ENCODE peak calls at places on chromosome 13, in four cellular contexts. One of them, this sample, is unnamed.

GRCh38 chr13:36086117-36086516 is 45.1 kb downstream of the DCLK1 start:
- DNase-seq in H9: peak
- DNase-seq in type B pancreatic cell: no peak
- DNase-seq in BE2C: peak
- DNase-seq in this sample: no peak

GRCh38 chr13:79935121-79935520 is 405.8 kb downstream of the SPRY2 start:
- DNase-seq in H9: no peak
- DNase-seq in BE2C: no peak
- DNase-seq in type B pancreatic cell: no peak
- DNase-seq in this sample: no peak

GRCh38 chr13:114143806-114144605 is 11.6 kb upstream of the RASA3 start:
- DNase-seq in BE2C: peak
- DNase-seq in H9: peak
- DNase-seq in type B pancreatic cell: no peak
- DNase-seq in this sample: no peak

GRCh38 chr13:113820813-113821651 is 42.8 kb downstream of the GAS6 start:
- DNase-seq in BE2C: peak
- DNase-seq in type B pancreatic cell: no peak
- DNase-seq in H9: no peak
- DNase-seq in this sample: no peak

GRCh38 chr13:114222461-114222968 is 12.2 kb upstream of the CDC16 start:
- DNase-seq in H9: no peak
- DNase-seq in type B pancreatic cell: no peak
- DNase-seq in BE2C: no peak
- DNase-seq in this sample: no peak

GRCh38 chr13:68173111-68173510 is 943.0 kb upstream of the PCDH9 start:
- DNase-seq in H9: no peak
- DNase-seq in BE2C: no peak
- DNase-seq in type B pancreatic cell: no peak
- DNase-seq in this sample: no peak

GRCh38 chr13:100234006-100234405 is 145.1 kb downstream of the PCCA start:
- DNase-seq in type B pancreatic cell: no peak
- DNase-seq in H9: no peak
- DNase-seq in BE2C: no peak
- DNase-seq in this sample: no peak

GRCh38 chr13:48573213-48573612 is 40.3 kb upstream of the RCBTB2 start:
- DNase-seq in BE2C: no peak
- DNase-seq in type B pancreatic cell: no peak
- DNase-seq in H9: no peak
- DNase-seq in this sample: no peak

GRCh38 chr13:75705395-75705794 is 69.3 kb downstream of the LMO7 start:
- DNase-seq in H9: no peak
- DNase-seq in BE2C: no peak
- DNase-seq in type B pancreatic cell: no peak
- DNase-seq in this sample: no peak

GRCh38 chr13:73065665-73066350 is 7.0 kb downstream of the KLF5 start:
- DNase-seq in H9: no peak
- DNase-seq in BE2C: no peak
- DNase-seq in type B pancreatic cell: no peak
- DNase-seq in this sample: no peak

GRCh38 chr13:42970824-42971669 is 21.0 kb downstream of the EPSTI1 start:
- DNase-seq in type B pancreatic cell: no peak
- DNase-seq in BE2C: peak
- DNase-seq in H9: peak
- DNase-seq in this sample: peak

GRCh38 chr13:48236528-48237353 is 3.7 kb downstream of the ITM2B start:
- DNase-seq in type B pancreatic cell: no peak
- DNase-seq in H9: no peak
- DNase-seq in BE2C: no peak
- DNase-seq in this sample: no peak

GRCh38 chr13:64453831-64454230 is 2776.3 kb downstream of the PCDH9 start:
- DNase-seq in BE2C: peak
- DNase-seq in type B pancreatic cell: no peak
- DNase-seq in H9: no peak
- DNase-seq in this sample: no peak

GRCh38 chr13:42486711-42487198 is 87.2 kb upstream of the TNFSF11 start:
- DNase-seq in BE2C: no peak
- DNase-seq in H9: no peak
- DNase-seq in type B pancreatic cell: no peak
- DNase-seq in this sample: no peak

GRCh38 chr13:76833465-76833864 is 52.7 kb downstream of the KCTD12 start:
- DNase-seq in type B pancreatic cell: no peak
- DNase-seq in H9: no peak
- DNase-seq in BE2C: no peak
- DNase-seq in this sample: no peak

GRCh38 chr13:33125821-33126570 is 109.8 kb downstream of the KL start:
- DNase-seq in BE2C: peak
- DNase-seq in type B pancreatic cell: no peak
- DNase-seq in H9: peak
- DNase-seq in this sample: no peak

GRCh38 chr13:42239644-42240043 is 32.3 kb upstream of the AKAP11 start:
- DNase-seq in BE2C: no peak
- DNase-seq in type B pancreatic cell: no peak
- DNase-seq in H9: no peak
- DNase-seq in this sample: no peak

GRCh38 chr13:86710013-86710412 is 910.8 kb upstream of the SLITRK6 start:
- DNase-seq in H9: no peak
- DNase-seq in type B pancreatic cell: no peak
- DNase-seq in BE2C: no peak
- DNase-seq in this sample: no peak

GRCh38 chr13:98592353-98592740 is 15.4 kb upstream of the STK24 start:
- DNase-seq in BE2C: no peak
- DNase-seq in H9: no peak
- DNase-seq in type B pancreatic cell: no peak
- DNase-seq in this sample: no peak

GRCh38 chr13:79799466-79799865 is 318.5 kb downstream of the NDFIP2 start:
- DNase-seq in BE2C: peak
- DNase-seq in H9: no peak
- DNase-seq in type B pancreatic cell: no peak
- DNase-seq in this sample: no peak

GRCh38 chr13:80988752-80989151 is 647.8 kb upstream of the SPRY2 start:
- DNase-seq in BE2C: no peak
- DNase-seq in type B pancreatic cell: no peak
- DNase-seq in H9: no peak
- DNase-seq in this sample: no peak

GRCh38 chr13:72864142-72865035 is 82.5 kb downstream of the PIBF1 start:
- DNase-seq in H9: no peak
- DNase-seq in BE2C: no peak
- DNase-seq in type B pancreatic cell: no peak
- DNase-seq in this sample: peak

GRCh38 chr13:20847298-20847697 is 55.2 kb downstream of the XPO4 start:
- DNase-seq in BE2C: peak
- DNase-seq in H9: no peak
- DNase-seq in type B pancreatic cell: no peak
- DNase-seq in this sample: no peak

GRCh38 chr13:98466634-98467236 is 110.2 kb downstream of the STK24 start:
- DNase-seq in H9: peak
- DNase-seq in type B pancreatic cell: no peak
- DNase-seq in BE2C: peak
- DNase-seq in this sample: no peak

GRCh38 chr13:80084086-80084676 is 256.7 kb downstream of the SPRY2 start:
- DNase-seq in H9: no peak
- DNase-seq in type B pancreatic cell: no peak
- DNase-seq in BE2C: no peak
- DNase-seq in this sample: no peak

GRCh38 chr13:70960841-70961443 is 852.7 kb upstream of the KLHL1 start:
- DNase-seq in BE2C: peak
- DNase-seq in H9: no peak
- DNase-seq in type B pancreatic cell: no peak
- DNase-seq in this sample: no peak

GRCh38 chr13:34853161-34853560 is 88.9 kb upstream of the NBEA start:
- DNase-seq in H9: no peak
- DNase-seq in BE2C: no peak
- DNase-seq in type B pancreatic cell: no peak
- DNase-seq in this sample: no peak

GRCh38 chr13:69291292-69291906 is 816.2 kb upstream of the ATXN8OS start:
- DNase-seq in BE2C: no peak
- DNase-seq in type B pancreatic cell: no peak
- DNase-seq in H9: no peak
- DNase-seq in this sample: no peak

GRCh38 chr13:55893541-55893940 is 1247.2 kb upstream of the PRR20A start:
- DNase-seq in BE2C: no peak
- DNase-seq in type B pancreatic cell: no peak
- DNase-seq in H9: no peak
- DNase-seq in this sample: no peak

DNA sequence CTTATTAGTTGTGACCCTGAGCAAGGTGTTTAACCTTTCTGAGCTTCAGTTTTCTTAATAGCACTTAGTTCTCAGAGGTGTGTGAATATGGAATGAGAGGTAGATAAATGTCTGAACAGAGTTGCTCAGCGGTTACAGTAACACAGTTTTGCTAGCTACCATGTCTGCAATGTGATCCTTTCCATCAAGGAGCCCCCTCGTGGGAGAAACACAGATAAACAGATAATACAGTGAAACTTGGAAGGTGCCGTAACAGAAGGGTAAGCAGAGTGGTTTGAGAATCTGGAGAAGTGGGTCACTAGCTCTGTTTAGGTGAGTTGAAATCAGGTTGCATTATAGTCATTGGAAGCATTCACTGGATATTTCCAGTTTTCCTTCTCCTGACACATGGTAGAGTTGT is 38.9 kb downstream of the IRS2 start:
- DNase-seq in BE2C: no peak
- DNase-seq in H9: no peak
- DNase-seq in type B pancreatic cell: no peak
- DNase-seq in this sample: no peak
- TF ChIP-seq CTCF in BE2C: no peak
- TF ChIP-seq CTCF in H9: peak
- TF ChIP-seq CTCF in type B pancreatic cell: peak
- TF ChIP-seq CTCF in this sample: no peak

DNA sequence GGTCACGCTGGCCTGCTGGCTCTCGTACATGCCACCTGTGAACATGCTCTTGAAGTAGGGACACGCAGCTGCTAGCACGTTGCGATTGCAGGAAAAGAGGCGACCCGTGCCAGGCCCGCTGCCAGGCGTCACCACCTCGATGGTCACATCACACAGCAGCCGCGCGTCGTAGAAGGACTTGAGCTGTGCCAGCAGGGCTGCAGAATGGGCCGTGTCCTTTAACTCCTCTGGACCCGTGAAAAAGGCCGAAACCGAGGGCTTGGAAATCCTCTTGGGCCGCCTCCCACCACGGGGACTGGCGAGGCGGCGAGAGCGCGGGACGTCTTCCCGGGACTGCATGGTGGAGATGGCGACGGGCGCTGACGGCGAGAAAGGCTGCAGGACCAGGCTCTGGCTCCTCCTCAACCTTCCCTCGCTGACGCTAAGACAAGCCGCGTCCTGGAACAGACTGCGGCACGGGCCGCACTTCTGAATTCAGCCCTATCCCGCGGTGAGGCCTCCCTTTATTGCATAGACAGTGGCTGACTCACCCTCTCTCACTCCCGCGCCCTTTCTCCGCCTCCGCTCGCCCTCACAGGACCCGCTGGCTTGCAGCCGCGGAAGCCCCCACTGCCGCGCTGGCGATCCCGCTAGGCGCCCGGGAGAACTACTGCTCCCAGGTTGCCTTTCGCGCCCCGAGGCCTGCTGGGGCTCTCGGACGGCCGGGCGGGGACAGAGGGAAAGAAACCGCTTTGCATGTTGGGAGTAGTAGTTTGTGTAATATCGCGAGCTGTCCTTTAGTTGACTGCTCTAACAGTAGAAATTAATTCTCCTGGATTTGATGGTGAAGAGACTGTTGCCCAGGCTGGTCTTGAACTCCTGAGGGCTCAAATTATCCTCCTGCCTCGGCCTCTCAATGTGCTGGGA is at the start of gene KBTBD7:
- DNase-seq in BE2C: peak
- DNase-seq in type B pancreatic cell: peak
- DNase-seq in H9: peak
- DNase-seq in this sample: peak
- TF ChIP-seq CTCF in BE2C: no peak
- TF ChIP-seq CTCF in type B pancreatic cell: peak
- TF ChIP-seq CTCF in H9: no peak
- TF ChIP-seq CTCF in this sample: no peak

GRCh38 chr13:108961542-108962125 is 332.2 kb downstream of the MYO16 start:
- DNase-seq in type B pancreatic cell: no peak
- DNase-seq in BE2C: no peak
- DNase-seq in H9: no peak
- DNase-seq in this sample: no peak
- TF ChIP-seq CTCF in type B pancreatic cell: peak
- TF ChIP-seq CTCF in BE2C: peak
- TF ChIP-seq CTCF in H9: peak
- TF ChIP-seq CTCF in this sample: peak

DNA sequence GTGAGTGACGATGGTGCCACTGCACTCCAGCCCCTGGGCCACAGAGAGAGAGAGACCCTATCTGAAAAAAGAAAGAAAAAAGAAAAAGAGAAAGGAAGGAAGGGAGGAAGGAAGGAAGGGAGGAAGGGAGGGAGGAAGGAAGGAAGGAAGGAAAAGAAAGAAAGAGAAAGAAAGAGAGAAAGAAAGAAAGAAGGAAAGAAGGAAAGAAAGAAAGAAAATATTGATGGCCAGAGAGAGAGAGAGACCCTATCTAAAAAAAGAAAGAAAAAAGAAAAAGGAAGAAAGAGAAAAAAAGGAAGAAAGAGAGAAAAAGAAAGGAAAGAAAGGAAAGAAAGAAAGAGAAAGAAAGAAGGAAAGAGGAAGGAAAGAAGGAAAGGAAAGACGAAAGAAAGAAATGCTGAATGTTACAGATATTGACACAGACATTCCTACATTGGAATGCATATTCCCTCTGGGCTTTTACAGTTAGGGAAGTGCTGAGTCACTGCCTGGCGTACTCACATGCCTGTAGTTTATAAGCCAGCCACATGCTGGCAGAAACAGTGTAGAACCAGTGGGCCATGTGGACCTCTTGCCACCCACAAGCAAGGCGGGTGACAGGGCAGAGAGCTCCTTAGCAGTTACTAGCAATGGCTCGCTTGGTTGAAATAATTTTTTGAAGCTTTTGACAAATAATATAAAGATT is 34.6 kb upstream of the SLC46A3 start:
- DNase-seq in H9: peak
- DNase-seq in type B pancreatic cell: no peak
- DNase-seq in BE2C: peak
- DNase-seq in this sample: no peak
- TF ChIP-seq CTCF in H9: no peak
- TF ChIP-seq CTCF in type B pancreatic cell: peak
- TF ChIP-seq CTCF in BE2C: no peak
- TF ChIP-seq CTCF in this sample: no peak

GRCh38 chr13:26502826-26503225 is 54.7 kb upstream of the WASF3 start:
- DNase-seq in BE2C: no peak
- DNase-seq in H9: peak
- DNase-seq in type B pancreatic cell: no peak
- DNase-seq in this sample: no peak
- TF ChIP-seq CTCF in BE2C: no peak
- TF ChIP-seq CTCF in H9: peak
- TF ChIP-seq CTCF in type B pancreatic cell: no peak
- TF ChIP-seq CTCF in this sample: no peak